ENCODE peak calls at places on chromosomes 12 and 14, in five cellular contexts. T, J, A, B and Y are unnamed samples.

GRCh38 chr12:19517583-19517982 is 78.3 kb downstream of the AEBP2 start:
- DNase-seq in T (no peak), J (no peak), A (no peak), B (no peak), Y (no peak)

GRCh38 chr12:52253391-52254179 is 20.5 kb downstream of the KRT7 start:
- DNase-seq in T (no peak), J (peak; percentile 68), A (peak; percentile 45), B (no peak), Y (no peak)

GRCh38 chr12:19150273-19150895 is 20.9 kb downstream of the PLEKHA5 start:
- DNase-seq in T (no peak), J (no peak), A (no peak), B (peak; percentile 29), Y (no peak)

GRCh38 chr12:124518051-124518932 is 49.1 kb downstream of the NCOR2 start:
- DNase-seq in T (no peak), J (peak; percentile 99), A (peak; percentile 100), B (peak; percentile 97), Y (peak; percentile 99)

GRCh38 chr12:122135437-122136031 is 38.5 kb downstream of the IL31 start:
- DNase-seq in T (no peak), J (no peak), A (no peak), B (no peak), Y (no peak)

GRCh38 chr12:48069253-48069652 is 36.6 kb downstream of the SENP1 start:
- DNase-seq in T (no peak), J (no peak), A (no peak), B (no peak), Y (no peak)

GRCh38 chr14:98906123-98906995 is 365.6 kb downstream of the BCL11B start:
- DNase-seq in T (no peak), J (peak; percentile 80), A (peak; percentile 66), B (no peak), Y (no peak)

GRCh38 chr12:69091447-69092022 is 147.8 kb upstream of the CPSF6 start:
- DNase-seq in T (no peak), J (no peak), A (no peak), B (no peak), Y (no peak)

GRCh38 chr14:22641851-22642250 is 2.3 kb downstream of the OR6J1 start:
- DNase-seq in T (no peak), J (no peak), A (no peak), B (no peak), Y (no peak)

GRCh38 chr14:50830932-50831703 is at the start of gene NIN:
- DNase-seq in T (peak; percentile 68), J (peak; percentile 93), A (peak; percentile 85), B (peak; percentile 84), Y (peak; percentile 80)

GRCh38 chr14:33834101-33834955 is 116.5 kb downstream of the EGLN3 start:
- DNase-seq in T (no peak), J (no peak), A (no peak), B (no peak), Y (no peak)

GRCh38 chr12:229441-230191 is 15.7 kb upstream of the SLC6A12 start:
- DNase-seq in T (no peak), J (peak; percentile 74), A (peak; percentile 58), B (no peak), Y (peak; percentile 41)

GRCh38 chr12:93714382-93714781 is 37.2 kb downstream of the CRADD start:
- DNase-seq in T (no peak), J (no peak), A (no peak), B (peak; percentile 31), Y (no peak)

GRCh38 chr12:115661103-115661502 is 616.4 kb downstream of the MED13L start:
- DNase-seq in T (no peak), J (no peak), A (no peak), B (peak; percentile 33), Y (no peak)

GRCh38 chr14:104788533-104788818 is 7.1 kb downstream of the AKT1 start:
- DNase-seq in T (no peak), J (no peak), A (no peak), B (no peak), Y (no peak)

GRCh38 chr12:41101821-41102220 is 86.3 kb upstream of the PDZRN4 start:
- DNase-seq in T (no peak), J (no peak), A (no peak), B (no peak), Y (no peak)

GRCh38 chr14:88232783-88233182 is 90.3 kb downstream of the KCNK10 start:
- DNase-seq in T (no peak), J (no peak), A (no peak), B (no peak), Y (no peak)

GRCh38 chr14:19974844-19975243 is 547 bp upstream of the OR4K15 start:
- DNase-seq in T (no peak), J (no peak), A (no peak), B (no peak), Y (no peak)

GRCh38 chr12:123660328-123660727 is 10.6 kb upstream of the TCTN2 start:
- DNase-seq in T (no peak), J (no peak), A (no peak), B (no peak), Y (no peak)

GRCh38 chr12:19847294-19848059 is 408.2 kb downstream of the AEBP2 start:
- DNase-seq in T (no peak), J (no peak), A (no peak), B (peak; percentile 38), Y (no peak)

GRCh38 chr12:25546318-25546717 is 6.8 kb downstream of the LMNTD1 start:
- DNase-seq in T (no peak), J (no peak), A (no peak), B (no peak), Y (no peak)

GRCh38 chr12:127355061-127355820 is 911.7 kb upstream of the TMEM132C start:
- DNase-seq in T (no peak), J (no peak), A (no peak), B (no peak), Y (no peak)

GRCh38 chr12:132886529-132887477 is 602 bp downstream of the CHFR start:
- DNase-seq in T (no peak), J (no peak), A (peak; percentile 64), B (peak; percentile 15), Y (peak; percentile 52)